ENCODE peak calls at places on chromosomes 6 and 20, in nine cellular contexts. Z, I, R, L, D, A, P, H and V are unnamed samples.

GRCh38 chr6:145252737-145253136 is 482.6 kb downstream of the EPM2A start:
- DNase-seq in Z (no peak), I (no peak), R (no peak), L (no peak), D (no peak), A (no peak), P (no peak), H (no peak), V (no peak)

GRCh38 chr6:133055527-133055966 is 185.6 kb upstream of the EYA4 start:
- DNase-seq in Z (no peak), I (no peak), R (no peak), L (no peak), D (no peak), A (no peak), P (no peak), H (peak), V (no peak)

GRCh38 chr20:40056186-40056585 is 632.9 kb downstream of the MAFB start:
- DNase-seq in Z (no peak), I (no peak), R (no peak), L (no peak), D (no peak), A (no peak), P (no peak), H (no peak), V (no peak)

GRCh38 chr6:36666726-36667591 is 11.6 kb upstream of the CDKN1A start:
- DNase-seq in Z (peak), I (peak), R (peak), L (peak), D (peak), A (peak), P (peak), H (peak), V (peak)

GRCh38 chr20:11921326-11921725 is 3.6 kb downstream of the BTBD3 start:
- DNase-seq in Z (no peak), I (no peak), R (no peak), L (no peak), D (no peak), A (no peak), P (no peak), H (no peak), V (no peak)

GRCh38 chr6:81895511-81896185 is 143.2 kb upstream of the TENT5A start:
- DNase-seq in Z (peak), I (peak), R (peak), L (peak), D (no peak), A (peak), P (no peak), H (no peak), V (peak)

GRCh38 chr6:36633915-36634314 is 39.8 kb downstream of the SRSF3 start:
- DNase-seq in Z (peak), I (peak), R (peak), L (peak), D (no peak), A (peak), P (no peak), H (no peak), V (peak)

GRCh38 chr6:11854418-11855165 is 76.0 kb upstream of the ADTRP start:
- DNase-seq in Z (peak), I (peak), R (peak), L (peak), D (no peak), A (no peak), P (no peak), H (no peak), V (peak)

GRCh38 chr6:16168858-16169257 is 40.0 kb downstream of the MYLIP start:
- DNase-seq in Z (peak), I (peak), R (peak), L (peak), D (no peak), A (no peak), P (peak), H (peak), V (no peak)

GRCh38 chr20:49508435-49509199 is 26.1 kb upstream of the KCNB1 start:
- DNase-seq in Z (peak), I (peak), R (peak), L (peak), D (peak), A (no peak), P (peak), H (peak), V (peak)

GRCh38 chr6:135905604-135906300 is 54.3 kb downstream of the PDE7B start:
- DNase-seq in Z (no peak), I (peak), R (no peak), L (no peak), D (no peak), A (no peak), P (no peak), H (no peak), V (peak)

GRCh38 chr6:71119560-71119959 is 162.7 kb upstream of the B3GAT2 start:
- DNase-seq in Z (no peak), I (no peak), R (no peak), L (no peak), D (no peak), A (no peak), P (no peak), H (no peak), V (no peak)

DNA sequence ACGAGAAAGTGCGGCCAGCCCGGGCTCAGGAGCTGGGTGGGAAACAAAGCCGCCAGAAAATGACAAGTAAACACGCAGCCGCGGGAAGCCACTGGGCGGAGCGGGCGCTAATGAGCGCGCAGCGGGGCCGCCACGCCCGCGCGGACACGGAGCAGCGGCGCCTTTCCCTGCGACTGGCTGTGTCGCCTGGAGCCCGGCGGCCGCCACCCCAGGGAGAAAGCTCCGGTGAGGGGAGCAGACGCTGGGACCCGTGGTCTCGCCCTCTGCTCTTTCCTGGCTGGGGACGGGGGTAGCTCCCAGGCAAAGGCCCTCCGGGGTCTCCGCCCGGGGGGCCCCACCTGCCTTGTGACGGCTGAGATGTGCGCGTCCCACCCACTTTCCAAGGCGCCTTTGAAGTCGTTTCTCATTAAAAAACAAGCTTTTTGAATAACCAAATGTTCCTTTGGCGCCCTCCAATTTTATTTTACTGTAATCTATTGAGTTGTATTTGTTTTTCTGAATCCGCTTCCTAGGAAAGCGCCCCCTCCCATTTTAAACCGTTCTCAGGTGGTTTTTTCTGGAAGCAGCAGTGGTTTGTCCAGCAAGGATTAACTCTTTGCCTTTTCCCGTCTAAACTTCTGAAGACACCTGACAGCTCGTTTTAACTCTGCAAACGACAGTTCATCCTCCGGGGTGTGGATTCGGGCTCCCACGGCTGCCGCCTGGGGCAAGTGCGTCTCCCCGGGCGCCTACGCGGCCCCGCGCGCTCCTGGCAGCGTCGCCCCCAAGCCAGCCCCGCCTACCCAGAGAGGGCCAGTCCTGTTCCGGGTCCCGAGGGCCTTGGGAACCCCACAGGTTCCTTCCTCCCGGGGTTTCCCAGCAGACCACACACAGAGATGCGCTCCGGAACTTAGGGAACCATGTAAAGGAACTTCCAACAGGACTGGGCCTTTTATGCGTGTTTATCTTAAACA is 54.6 kb downstream of the PRR18 start:
- DNase-seq in Z (no peak), I (no peak), R (peak), L (no peak), D (no peak), A (no peak), P (no peak), H (peak), V (no peak)
- TF ChIP-seq EZH2 in Z (no peak), I (no peak), R (peak), L (peak), D (no peak), A (no peak), P (no peak), H (peak), V (no peak)

GRCh38 chr20:19945732-19946670 is 71.2 kb upstream of the NAA20 start:
- DNase-seq in Z (no peak), I (peak), R (no peak), L (peak), D (no peak), A (no peak), P (no peak), H (no peak), V (no peak)

GRCh38 chr20:19940945-19941590 is 76.1 kb upstream of the NAA20 start:
- DNase-seq in Z (no peak), I (no peak), R (no peak), L (no peak), D (no peak), A (no peak), P (no peak), H (no peak), V (no peak)

GRCh38 chr20:19944772-19945459 is 72.2 kb upstream of the NAA20 start:
- DNase-seq in Z (no peak), I (peak), R (no peak), L (no peak), D (no peak), A (no peak), P (no peak), H (no peak), V (peak)

GRCh38 chr20:19943021-19943659 is 74.0 kb upstream of the NAA20 start:
- DNase-seq in Z (no peak), I (no peak), R (no peak), L (peak), D (no peak), A (no peak), P (no peak), H (no peak), V (no peak)

DNA sequence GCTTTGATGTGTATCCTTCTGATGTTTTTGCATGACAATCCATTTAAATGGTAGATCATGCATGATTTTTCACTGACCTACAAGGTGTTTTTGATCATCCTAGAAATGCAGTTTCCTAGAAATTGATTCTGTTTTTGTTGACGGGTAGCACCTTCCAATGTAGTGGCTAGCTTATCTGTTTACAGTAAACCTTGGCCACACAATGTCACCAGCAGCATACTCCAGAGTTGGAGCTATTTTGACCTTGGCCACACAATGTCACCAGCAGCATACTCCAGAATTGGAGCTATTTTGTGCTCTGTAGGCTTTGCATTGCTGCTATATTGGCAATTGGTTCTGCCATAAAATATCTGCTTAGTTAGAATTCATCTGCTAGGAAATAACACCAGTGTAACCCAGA is 74.6 kb upstream of the NAA20 start:
- DNase-seq in Z (no peak), I (no peak), R (no peak), L (no peak), D (no peak), A (no peak), P (no peak), H (no peak), V (no peak)
- H3K4me2 ChIP-seq in Z (no peak), I (no peak), R (no peak), L (no peak), D (no peak), A (no peak), P (no peak), H (no peak), V (no peak)

DNA sequence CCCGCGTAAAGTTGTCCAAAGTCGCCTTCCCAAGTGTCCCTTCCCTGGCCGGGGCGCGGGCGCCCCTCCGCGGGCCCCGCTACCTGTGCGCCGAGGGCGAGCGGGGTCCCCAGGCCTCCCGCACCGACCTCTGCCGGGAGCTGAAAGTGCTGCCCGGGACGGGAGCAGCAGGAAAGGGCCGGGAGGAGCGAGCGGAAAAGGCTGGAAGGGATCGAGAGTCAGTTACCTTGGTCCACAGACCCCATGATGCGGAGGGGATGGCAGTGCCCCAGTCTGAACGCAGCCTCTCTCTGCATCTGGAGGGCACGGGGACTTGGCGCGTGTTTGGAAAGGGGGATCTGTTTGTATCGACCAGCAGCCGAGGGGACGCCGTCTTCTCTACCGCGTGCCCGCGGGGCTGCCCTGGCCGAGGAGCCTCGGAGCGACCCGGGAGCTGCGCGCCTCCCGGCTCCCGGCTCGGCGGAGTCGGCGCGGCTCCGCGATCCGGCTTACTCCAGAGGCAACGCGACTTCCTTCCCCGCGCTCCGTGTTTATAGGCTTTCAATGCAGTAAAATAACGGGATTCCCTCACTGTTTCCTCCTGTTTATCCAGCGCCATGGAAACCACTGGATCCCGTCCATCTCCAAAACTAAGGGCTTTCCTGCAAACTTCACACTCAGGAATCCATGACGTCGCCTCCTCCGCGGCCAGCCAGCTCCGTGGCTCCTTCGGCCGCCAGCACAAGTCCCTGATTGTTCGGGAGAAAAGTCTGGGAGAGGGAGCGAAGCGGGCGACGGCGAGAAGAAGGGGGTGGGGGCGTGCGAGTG is 20.0 kb upstream of the NFATC2 start:
- DNase-seq in Z (peak), I (peak), R (peak), L (peak), D (peak), A (peak), P (peak), H (peak), V (peak)
- TF ChIP-seq EZH2 in Z (no peak), I (no peak), R (peak), L (no peak), D (no peak), A (peak), P (no peak), H (peak), V (no peak)

GRCh38 chr6:142907544-142907943 is 37.4 kb downstream of the HIVEP2 start:
- DNase-seq in Z (no peak), I (no peak), R (no peak), L (no peak), D (no peak), A (no peak), P (no peak), H (peak), V (no peak)
- H3K4me2 ChIP-seq in Z (no peak), I (no peak), R (no peak), L (no peak), D (no peak), A (no peak), P (no peak), H (peak), V (no peak)

GRCh38 chr6:64376394-64376793 is 740.8 kb downstream of the PHF3 start:
- DNase-seq in Z (no peak), I (no peak), R (no peak), L (no peak), D (no peak), A (no peak), P (no peak), H (peak), V (no peak)
- TF ChIP-seq EZH2 in Z (no peak), I (no peak), R (no peak), L (no peak), D (no peak), A (no peak), P (no peak), H (no peak), V (no peak)

GRCh38 chr6:28791002-28791383 is 132.8 kb downstream of the TRIM27 start:
- DNase-seq in Z (no peak), I (no peak), R (no peak), L (no peak), D (no peak), A (no peak), P (no peak), H (no peak), V (no peak)

GRCh38 chr6:28789553-28790083 is 134.2 kb downstream of the TRIM27 start:
- DNase-seq in Z (peak), I (peak), R (peak), L (peak), D (peak), A (peak), P (peak), H (peak), V (peak)

DNA sequence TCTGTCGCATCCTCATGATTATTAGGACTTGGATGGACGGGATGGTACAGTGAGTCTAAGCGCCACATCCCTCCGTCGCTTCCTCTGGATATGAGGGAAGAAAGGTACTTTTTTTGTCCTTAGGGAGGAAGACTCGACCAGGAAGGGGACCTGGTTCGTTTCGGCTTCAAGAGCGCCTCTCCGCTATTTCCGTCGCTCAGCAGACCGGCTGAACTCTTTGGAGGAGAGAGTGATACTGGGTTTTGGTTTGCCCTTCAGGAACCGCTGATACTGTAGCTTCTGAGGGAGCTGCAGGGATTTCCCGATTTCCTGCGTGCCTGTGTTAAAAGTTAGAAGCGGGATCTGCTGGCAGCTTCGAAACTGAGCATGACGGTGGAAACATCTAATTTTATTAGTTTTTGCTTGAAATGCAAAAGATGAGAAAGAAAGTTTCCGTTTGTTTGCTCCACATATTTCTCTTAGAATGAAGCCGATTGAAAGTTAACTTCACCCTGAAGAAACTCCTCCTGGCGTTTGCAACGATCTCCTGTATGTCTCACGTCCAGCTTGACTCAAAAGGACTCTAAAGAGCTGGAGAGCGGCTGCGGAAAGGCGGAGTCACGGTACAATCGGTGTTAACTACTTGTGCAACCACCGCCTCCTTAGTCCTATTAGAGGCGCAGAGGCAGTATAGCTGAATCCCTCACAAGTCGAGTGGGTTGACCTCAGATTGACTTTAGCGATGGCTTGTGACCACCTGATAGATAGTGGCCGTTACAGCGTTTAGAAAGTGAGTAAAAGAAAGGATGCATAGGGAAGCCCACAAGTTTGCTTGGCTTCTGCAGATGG is 129.4 kb downstream of the TRIM27 start:
- DNase-seq in Z (peak), I (peak), R (peak), L (peak), D (peak), A (no peak), P (no peak), H (peak), V (peak)
- H3K4me2 ChIP-seq in Z (peak), I (peak), R (peak), L (peak), D (peak), A (no peak), P (no peak), H (peak), V (peak)

GRCh38 chr6:99590728-99591672 is 15.6 kb upstream of the PRDM13 start:
- DNase-seq in Z (no peak), I (no peak), R (peak), L (no peak), D (no peak), A (no peak), P (no peak), H (peak), V (no peak)
- TF ChIP-seq EZH2 in Z (no peak), I (peak), R (peak), L (peak), D (no peak), A (no peak), P (no peak), H (peak), V (peak)

DNA sequence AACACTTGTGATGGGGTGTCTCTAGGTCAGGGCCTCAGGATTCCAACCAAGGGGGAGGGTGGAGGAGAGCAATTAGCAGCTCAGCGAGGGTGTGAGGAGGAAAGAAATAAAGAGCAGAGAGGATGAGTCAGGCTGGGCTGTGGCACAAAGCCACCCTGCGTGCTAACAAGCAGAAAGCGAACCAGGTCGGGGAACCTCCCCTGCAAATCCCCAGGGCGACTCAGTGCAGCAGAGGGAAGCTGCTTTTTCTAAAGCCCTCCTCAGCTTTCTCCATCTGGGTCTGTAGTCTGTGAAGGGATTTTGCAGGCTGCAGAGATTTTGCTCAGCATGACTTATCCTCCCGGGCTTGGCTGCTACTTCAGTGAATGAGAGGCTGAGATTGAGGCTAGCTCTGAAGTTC is 6.6 kb upstream of the SPO11 start:
- DNase-seq in Z (peak), I (peak), R (peak), L (no peak), D (no peak), A (peak), P (no peak), H (peak), V (peak)
- H3K4me2 ChIP-seq in Z (no peak), I (no peak), R (peak), L (no peak), D (no peak), A (peak), P (peak), H (peak), V (no peak)